ENCODE peak calls at places on chromosomes 11 and 22, in eight cellular contexts. K is lower leg skin, S is NB4, E is AG10803, A is cardiac fibroblast, V is tibial artery, H is Panc1, Y is mammary epithelial cell. P is an unnamed sample.

GRCh38 chr22:25113316-25113721 is 86.3 kb upstream of the CRYBB3 start:
- DNase-seq in K (no peak), S (no peak), E (no peak), A (no peak), V (no peak), H (no peak), Y (peak; percentile 60), P (no peak)

GRCh38 chr11:14029971-14030531 is 67.5 kb downstream of the SPON1 start:
- DNase-seq in K (no peak), S (no peak), E (peak; percentile 66), A (peak; percentile 31), V (peak; percentile 85), H (no peak), Y (peak; percentile 72), P (peak; percentile 88)

GRCh38 chr11:118921121-118921928 is 4.4 kb downstream of the BCL9L start:
- DNase-seq in K (peak; percentile 95), S (peak; percentile 69), E (peak; percentile 90), A (peak; percentile 96), V (peak; percentile 95), H (no peak), Y (peak; percentile 85), P (peak; percentile 98)

GRCh38 chr11:13970986-13971385 is 8.5 kb downstream of the SPON1 start:
- DNase-seq in K (no peak), S (no peak), E (no peak), A (no peak), V (no peak), H (no peak), Y (peak; percentile 23), P (peak; percentile 64)

GRCh38 chr11:78200061-78200460 is 11.3 kb downstream of the USP35 start:
- DNase-seq in K (no peak), S (no peak), E (no peak), A (no peak), V (no peak), H (no peak), Y (no peak), P (no peak)

GRCh38 chr11:68142028-68142412 is 20.8 kb upstream of the CHKA start:
- DNase-seq in K (peak; percentile 86), S (peak; percentile 94), E (no peak), A (no peak), V (no peak), H (no peak), Y (no peak), P (no peak)

GRCh38 chr11:78432058-78432515 is 14.5 kb upstream of the GAB2 start:
- DNase-seq in K (no peak), S (peak; percentile 40), E (no peak), A (peak; percentile 38), V (no peak), H (no peak), Y (no peak), P (peak; percentile 30)

GRCh38 chr11:34929794-34930763 is 13.7 kb downstream of the PDHX start:
- DNase-seq in K (no peak), S (no peak), E (no peak), A (no peak), V (no peak), H (no peak), Y (no peak), P (no peak)

GRCh38 chr11:370087-370941 is 1.0 kb downstream of the B4GALNT4 start:
- DNase-seq in K (no peak), S (no peak), E (no peak), A (no peak), V (no peak), H (no peak), Y (no peak), P (no peak)

GRCh38 chr11:78244546-78245315 is 56.0 kb downstream of the USP35 start:
- DNase-seq in K (no peak), S (no peak), E (peak; percentile 41), A (no peak), V (no peak), H (no peak), Y (no peak), P (no peak)

GRCh38 chr11:74696488-74696887 is 34.7 kb downstream of the CHRDL2 start:
- DNase-seq in K (no peak), S (no peak), E (no peak), A (no peak), V (no peak), H (no peak), Y (no peak), P (peak; percentile 68)

GRCh38 chr11:12618743-12619540 is 55.3 kb upstream of the TEAD1 start:
- DNase-seq in K (no peak), S (no peak), E (peak; percentile 46), A (no peak), V (no peak), H (no peak), Y (no peak), P (no peak)

GRCh38 chr11:12290477-12290922 is 86.9 kb upstream of the PARVA start:
- DNase-seq in K (no peak), S (no peak), E (no peak), A (no peak), V (no peak), H (no peak), Y (no peak), P (no peak)

GRCh38 chr11:47514825-47515647 is 37.9 kb downstream of the CELF1 start:
- DNase-seq in K (no peak), S (peak; percentile 71), E (peak; percentile 74), A (peak; percentile 88), V (no peak), H (no peak), Y (peak; percentile 65), P (peak; percentile 59)

GRCh38 chr22:19810381-19811141 is 44.1 kb downstream of the GNB1L start:
- DNase-seq in K (peak; percentile 87), S (no peak), E (peak; percentile 91), A (peak; percentile 58), V (peak; percentile 57), H (no peak), Y (no peak), P (no peak)

GRCh38 chr11:122486793-122487495 is 168.6 kb upstream of the UBASH3B start:
- DNase-seq in K (no peak), S (peak; percentile 34), E (no peak), A (peak; percentile 17), V (no peak), H (no peak), Y (peak; percentile 50), P (peak; percentile 7)

GRCh38 chr11:117641008-117641915 is 155.8 kb downstream of the DSCAML1 start:
- DNase-seq in K (no peak), S (no peak), E (no peak), A (no peak), V (no peak), H (no peak), Y (no peak), P (no peak)

GRCh38 chr22:39205344-39206021 is 39.3 kb downstream of the PDGFB start:
- DNase-seq in K (peak; percentile 77), S (peak; percentile 59), E (peak; percentile 46), A (peak; percentile 72), V (peak; percentile 47), H (no peak), Y (peak; percentile 78), P (peak; percentile 86)

GRCh38 chr22:39206491-39206890 is 38.3 kb downstream of the PDGFB start:
- DNase-seq in K (peak; percentile 84), S (no peak), E (no peak), A (no peak), V (peak; percentile 54), H (no peak), Y (no peak), P (no peak)

GRCh38 chr22:39208013-39208680 is 36.6 kb downstream of the PDGFB start:
- DNase-seq in K (peak; percentile 83), S (no peak), E (no peak), A (no peak), V (peak; percentile 42), H (no peak), Y (no peak), P (no peak)

GRCh38 chr22:39209756-39210155 is 35.0 kb downstream of the PDGFB start:
- DNase-seq in K (peak; percentile 68), S (no peak), E (no peak), A (no peak), V (peak; percentile 46), H (no peak), Y (no peak), P (no peak)

GRCh38 chr22:39207141-39208012 is 37.4 kb downstream of the PDGFB start:
- DNase-seq in K (peak; percentile 78), S (no peak), E (peak; percentile 56), A (peak; percentile 65), V (peak; percentile 45), H (no peak), Y (peak; percentile 65), P (peak; percentile 45)
- TF ChIP-seq CTCF in K (no peak), S (no peak), E (no peak), A (no peak), V (no peak), H (no peak), Y (no peak), P (no peak)

DNA sequence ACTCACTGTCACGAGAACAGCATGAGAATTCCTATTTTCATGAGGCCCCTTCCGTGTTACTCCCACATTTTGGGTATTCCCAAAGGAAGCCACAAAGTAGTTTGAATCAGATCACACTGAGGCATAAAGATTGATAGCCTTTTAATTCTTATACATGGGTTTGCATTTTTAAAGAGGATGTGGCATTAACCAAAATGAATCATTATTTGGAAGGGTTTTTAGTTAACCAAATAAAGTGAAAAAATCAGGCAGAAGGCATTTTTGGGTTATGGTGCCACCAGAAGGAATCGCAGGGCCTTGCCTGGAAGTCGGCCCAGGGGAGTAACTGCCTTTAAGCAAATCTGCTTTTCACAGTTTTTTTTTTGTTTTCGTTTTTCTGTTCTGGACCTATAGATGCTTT is 55.4 kb downstream of the HSD17B12 start:
- DNase-seq in K (no peak), S (peak; percentile 38), E (peak; percentile 76), A (peak; percentile 36), V (no peak), H (no peak), Y (peak; percentile 67), P (no peak)
- TF ChIP-seq CTCF in K (no peak), S (no peak), E (peak; percentile 21), A (peak; percentile 22), V (no peak), H (no peak), Y (peak; percentile 24), P (no peak)

GRCh38 chr11:63508009-63508408 is 2.1 kb downstream of the LGALS12 start:
- DNase-seq in K (no peak), S (peak; percentile 89), E (no peak), A (peak; percentile 12), V (no peak), H (peak; percentile 13), Y (no peak), P (peak; percentile 35)
- TF ChIP-seq CTCF in K (no peak), S (peak; percentile 95), E (peak; percentile 20), A (no peak), V (no peak), H (peak; percentile 80), Y (peak; percentile 38), P (no peak)

DNA sequence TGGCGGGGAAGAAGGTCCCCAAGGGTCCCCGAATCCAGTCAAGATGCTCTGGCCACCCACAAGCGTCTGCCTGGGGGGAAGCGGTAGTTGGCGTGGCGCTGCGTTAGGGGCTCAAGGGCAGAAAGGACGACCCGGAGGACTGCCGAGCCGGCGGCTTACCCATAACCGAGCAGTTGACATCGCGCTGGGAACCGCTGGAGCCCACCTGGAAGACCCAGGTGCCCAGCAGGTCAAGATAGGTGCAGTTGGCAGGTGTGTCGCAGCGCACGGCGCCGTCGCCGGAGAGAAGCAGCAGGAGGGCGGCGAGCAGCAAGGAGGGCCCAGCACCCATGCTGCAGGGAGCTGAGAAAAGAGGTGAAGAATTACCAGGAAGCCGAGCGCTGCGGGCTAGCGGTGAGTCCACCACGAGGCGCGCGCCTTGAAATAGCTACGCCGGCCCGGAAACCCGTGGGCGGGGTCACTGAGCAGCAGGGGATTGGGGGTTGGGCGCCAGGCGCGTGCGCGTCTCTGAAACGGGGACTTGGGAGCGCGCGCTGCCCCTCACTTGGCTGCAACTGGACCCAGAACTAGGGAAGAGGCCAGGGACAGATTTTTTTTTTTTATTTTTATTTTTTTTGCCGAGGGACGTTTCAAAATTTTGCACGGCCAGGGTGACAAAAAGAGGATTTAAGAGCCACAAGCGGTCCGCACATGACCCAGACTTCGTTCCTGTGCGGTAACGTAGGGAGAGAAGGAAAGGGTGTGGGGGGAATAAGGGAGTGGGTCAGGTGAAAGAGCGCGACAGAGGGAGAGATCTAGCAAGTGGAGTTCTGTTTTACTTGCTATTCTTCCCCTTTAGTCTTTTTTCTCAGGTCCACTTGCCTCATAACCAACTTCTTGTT is at the start of gene CTSC:
- DNase-seq in K (peak; percentile 98), S (peak; percentile 99), E (peak; percentile 79), A (peak; percentile 92), V (peak; percentile 91), H (peak; percentile 50), Y (peak; percentile 92), P (peak; percentile 96)
- TF ChIP-seq CTCF in K (no peak), S (no peak), E (no peak), A (no peak), V (no peak), H (no peak), Y (peak; percentile 19), P (no peak)